ENCODE peak calls at places on chromosomes 13 and 19, in seven cellular contexts. O is upper lobe of right lung; N is PC-3; E is CD4-positive, alpha-beta T cell; Q is nephron progenitor cell; M is AG04450; U is cardiac fibroblast. J is an unnamed sample.
A peak's percentile ranks its signal among the peaks of the same experiment; 100 is the strongest.

GRCh38 chr19:11092181-11092538 is 2.9 kb downstream of the LDLR start:
- DNase-seq in Q (no peak), O (no peak), N (peak; percentile 87), M (no peak), U (peak; percentile 82), E (no peak), J (no peak)

GRCh38 chr19:4760285-4760650 is 31.3 kb upstream of the FEM1A start:
- DNase-seq in E (no peak), N (no peak), M (no peak), Q (no peak), O (no peak), U (no peak), J (no peak)

GRCh38 chr19:7856679-7857663 is 17.2 kb downstream of the PRR36 start:
- DNase-seq in E (no peak), M (no peak), U (no peak), N (no peak), O (no peak), Q (no peak), J (no peak)

GRCh38 chr19:21117041-21117907 is 24.6 kb upstream of the ZNF431 start:
- DNase-seq in E (no peak), U (peak; percentile 46), M (no peak), O (no peak), N (no peak), Q (no peak), J (no peak)

GRCh38 chr19:18223860-18224524 is 2.2 kb downstream of the PDE4C start:
- DNase-seq in O (peak; percentile 77), N (peak; percentile 29), M (no peak), E (no peak), Q (peak; percentile 75), U (no peak), J (no peak)

GRCh38 chr19:45442927-45443461 is 19.3 kb upstream of the ERCC1 start:
- DNase-seq in N (peak; percentile 19), U (peak; percentile 64), O (peak; percentile 76), Q (peak; percentile 25), M (no peak), E (no peak), J (peak; percentile 66)

GRCh38 chr19:42132851-42133528 is 744 bp upstream of the POU2F2 start:
- DNase-seq in Q (peak; percentile 87), N (peak; percentile 71), M (no peak), O (peak; percentile 84), E (peak; percentile 84), U (peak; percentile 51), J (peak; percentile 30)

GRCh38 chr19:14553939-14554243 is 18.0 kb downstream of the NDUFB7 start:
- DNase-seq in E (no peak), N (no peak), M (no peak), Q (no peak), O (no peak), U (no peak), J (no peak)

GRCh38 chr19:29448046-29448445 is 77.7 kb upstream of the VSTM2B start:
- DNase-seq in N (no peak), M (no peak), E (no peak), Q (no peak), O (no peak), U (no peak), J (no peak)

GRCh38 chr13:20953245-20953931 is 50.8 kb upstream of the XPO4 start:
- DNase-seq in M (no peak), O (no peak), N (no peak), Q (no peak), E (no peak), U (no peak), J (no peak)

GRCh38 chr13:21039097-21039800 is 22.1 kb downstream of the LATS2 start:
- DNase-seq in N (no peak), E (no peak), O (no peak), U (peak; percentile 33), Q (no peak), M (no peak), J (no peak)

GRCh38 chr13:82358284-82358683 is 1524.0 kb downstream of the SLITRK1 start:
- DNase-seq in Q (no peak), O (no peak), E (no peak), M (no peak), U (no peak), N (peak; percentile 55), J (no peak)

GRCh38 chr19:3409346-3410064 is 43.1 kb downstream of the NFIC start:
- DNase-seq in O (no peak), U (no peak), N (no peak), Q (no peak), E (no peak), M (no peak), J (no peak)

GRCh38 chr19:13984875-13985741 is 21.0 kb downstream of the RFX1 start:
- DNase-seq in E (peak; percentile 36), O (peak; percentile 88), U (no peak), Q (no peak), N (no peak), M (no peak), J (no peak)

GRCh38 chr19:55581145-55581827 is 638 bp upstream of the ZNF579 start:
- DNase-seq in Q (peak; percentile 51), O (no peak), M (no peak), U (no peak), E (no peak), N (peak; percentile 45), J (no peak)

GRCh38 chr13:96421314-96421713 is 331.4 kb downstream of the HS6ST3 start:
- DNase-seq in Q (no peak), N (no peak), O (no peak), E (no peak), M (no peak), U (no peak), J (no peak)
- TF ChIP-seq CTCF in Q (no peak), N (no peak), O (no peak), E (no peak), M (no peak), U (no peak), J (no peak)

DNA sequence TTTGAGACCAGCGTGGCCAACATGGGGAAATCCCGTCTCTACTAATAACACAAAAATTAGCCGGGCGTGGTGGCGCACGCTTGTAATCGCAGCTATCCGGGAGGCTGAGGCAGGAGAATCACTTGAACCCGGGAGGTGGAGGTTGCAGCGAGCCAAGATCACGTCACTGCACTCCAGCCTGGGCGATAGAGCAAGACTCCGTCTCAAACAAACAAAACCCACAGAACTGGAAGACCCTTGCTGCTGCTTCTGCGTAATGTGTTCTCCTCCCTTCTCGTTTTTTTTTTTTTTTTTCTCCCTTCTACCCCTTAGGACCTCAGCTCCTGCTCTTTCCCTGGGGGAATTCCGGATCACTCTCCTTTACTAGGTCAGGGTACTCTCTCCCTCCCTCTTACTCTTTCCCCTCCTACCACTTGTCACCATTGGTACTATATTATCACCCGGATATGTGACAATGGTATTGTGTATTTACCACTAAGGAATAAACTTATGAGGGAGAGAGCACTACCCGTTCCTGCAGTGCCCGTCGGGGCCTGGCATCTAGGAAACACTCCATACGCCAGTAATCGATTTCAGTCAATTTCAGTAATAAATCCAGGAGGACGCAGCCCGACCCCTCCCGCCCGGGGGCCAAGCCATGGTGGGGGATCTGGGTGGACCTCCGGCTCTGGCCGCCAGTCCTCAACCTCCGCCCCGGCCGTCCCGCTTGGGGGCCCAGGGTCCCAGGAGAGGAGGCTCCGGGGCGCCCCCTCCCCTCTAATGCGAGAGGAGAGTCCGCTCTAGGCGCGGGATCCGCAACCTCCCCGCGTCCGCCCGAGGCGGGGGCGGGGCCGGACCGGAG is 423 bp upstream of the GARRE1 start:
- DNase-seq in M (no peak), E (no peak), Q (peak; percentile 94), O (peak; percentile 96), U (no peak), N (peak; percentile 69), J (peak; percentile 55)
- TF ChIP-seq CTCF in M (no peak), E (no peak), Q (no peak), O (no peak), U (no peak), N (no peak), J (no peak)

DNA sequence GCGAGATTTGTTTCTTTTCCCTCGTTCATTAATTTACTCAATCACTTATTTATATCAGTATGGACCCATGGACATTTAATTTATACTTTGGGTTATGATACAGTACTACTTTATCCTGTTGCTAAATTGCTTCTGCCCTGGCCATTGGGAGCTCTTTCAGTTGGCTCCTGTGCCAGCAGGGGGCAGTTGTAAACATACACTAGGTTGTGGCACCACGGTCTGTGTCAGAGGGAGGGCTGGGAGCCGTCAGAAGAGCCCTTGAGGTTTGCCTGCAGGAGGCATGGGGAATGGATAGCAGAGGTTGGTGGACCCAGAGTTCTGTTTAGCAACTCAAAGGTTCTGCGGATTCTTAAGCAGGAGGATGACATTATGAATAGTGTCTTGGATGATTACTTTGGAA is 94.3 kb downstream of the ERCC5 start:
- DNase-seq in Q (no peak), M (no peak), O (no peak), N (no peak), U (no peak), E (no peak), J (no peak)
- TF ChIP-seq CTCF in Q (no peak), M (no peak), O (no peak), N (peak; percentile 25), U (no peak), E (no peak), J (no peak)

GRCh38 chr13:78876915-78877549 is 218.1 kb upstream of the OBI1 start:
- DNase-seq in N (no peak), O (no peak), E (no peak), M (no peak), U (no peak), Q (no peak), J (no peak)

GRCh38 chr13:78881054-78881453 is 222.1 kb upstream of the OBI1 start:
- DNase-seq in Q (no peak), U (no peak), O (no peak), M (no peak), E (no peak), N (no peak), J (no peak)

GRCh38 chr13:78881746-78882145 is 222.8 kb upstream of the OBI1 start:
- DNase-seq in O (no peak), U (no peak), E (no peak), N (no peak), Q (no peak), M (no peak), J (no peak)

GRCh38 chr13:78875792-78876580 is 217.0 kb upstream of the OBI1 start:
- DNase-seq in Q (no peak), U (no peak), N (peak; percentile 3), O (no peak), E (no peak), M (no peak), J (no peak)
- TF ChIP-seq CTCF in Q (no peak), U (no peak), N (peak; percentile 15), O (no peak), E (no peak), M (no peak), J (no peak)

DNA sequence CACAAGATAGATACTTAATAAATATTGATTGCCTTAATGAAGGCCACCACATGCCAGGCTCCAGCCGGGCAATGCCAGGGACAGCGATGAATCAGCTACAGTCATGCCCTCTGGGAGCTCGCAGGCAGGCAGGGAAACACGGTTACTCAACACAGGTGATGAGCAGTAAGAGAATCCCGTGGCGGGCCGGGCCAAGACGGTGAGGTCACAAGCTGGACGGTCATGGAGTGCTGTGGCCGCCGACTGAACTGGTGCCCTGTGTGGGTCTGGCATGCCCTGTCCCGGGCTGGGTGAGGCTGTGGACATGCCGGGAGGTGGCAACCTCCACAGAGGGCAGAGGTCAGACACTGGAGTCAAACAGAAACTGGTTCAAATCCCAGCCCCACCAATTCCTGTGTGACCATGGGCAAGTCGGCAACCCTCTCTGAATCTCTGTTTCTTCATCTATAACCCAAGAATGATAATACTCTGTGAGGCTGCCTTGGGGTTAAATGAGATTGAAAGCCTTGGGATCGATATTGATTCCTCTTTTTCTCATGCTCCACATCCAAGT is 13.2 kb upstream of the PAK4 start:
- DNase-seq in O (no peak), N (peak; percentile 87), Q (no peak), U (peak; percentile 62), E (no peak), M (no peak), J (no peak)
- TF ChIP-seq CTCF in O (no peak), N (no peak), Q (no peak), U (no peak), E (no peak), M (no peak), J (no peak)